ENCODE peak calls at places on chromosomes 4 and X, in ten cellular contexts. One of them, this sample, is unnamed.

GRCh38 chr4:47913858-47914218 is 545 bp downstream of the NFXL1 start:
- DNase-seq in A549: peak; percentile 7
- DNase-seq in cardiac muscle cell: peak; percentile 38
- DNase-seq in endodermal cell: peak; percentile 84
- DNase-seq in stomach: peak; percentile 42
- DNase-seq in vagina: no peak
- DNase-seq in pancreas: peak; percentile 55
- DNase-seq in right atrium auricular region: no peak
- DNase-seq in adrenal gland: peak; percentile 65
- DNase-seq in AG04450: no peak
- DNase-seq in this sample: peak; percentile 77

GRCh38 chrX:110671068-110671803 is 124.4 kb downstream of the CHRDL1 start:
- DNase-seq in stomach: no peak
- DNase-seq in adrenal gland: no peak
- DNase-seq in vagina: no peak
- DNase-seq in endodermal cell: no peak
- DNase-seq in A549: no peak
- DNase-seq in right atrium auricular region: no peak
- DNase-seq in cardiac muscle cell: no peak
- DNase-seq in pancreas: no peak
- DNase-seq in AG04450: no peak
- DNase-seq in this sample: no peak

GRCh38 chr4:42452823-42453222 is 55.5 kb downstream of the SHISA3 start:
- DNase-seq in cardiac muscle cell: no peak
- DNase-seq in endodermal cell: no peak
- DNase-seq in stomach: no peak
- DNase-seq in A549: no peak
- DNase-seq in right atrium auricular region: no peak
- DNase-seq in adrenal gland: no peak
- DNase-seq in AG04450: no peak
- DNase-seq in vagina: no peak
- DNase-seq in pancreas: no peak
- DNase-seq in this sample: no peak

GRCh38 chr4:153764611-153765368 is 5.0 kb upstream of the RNF175 start:
- DNase-seq in pancreas: no peak
- DNase-seq in vagina: no peak
- DNase-seq in cardiac muscle cell: no peak
- DNase-seq in right atrium auricular region: no peak
- DNase-seq in endodermal cell: no peak
- DNase-seq in adrenal gland: no peak
- DNase-seq in stomach: no peak
- DNase-seq in A549: no peak
- DNase-seq in AG04450: no peak
- DNase-seq in this sample: no peak

GRCh38 chr4:183147191-183147590 is 48.1 kb downstream of the WWC2 start:
- DNase-seq in cardiac muscle cell: no peak
- DNase-seq in endodermal cell: no peak
- DNase-seq in pancreas: no peak
- DNase-seq in A549: no peak
- DNase-seq in stomach: no peak
- DNase-seq in vagina: no peak
- DNase-seq in AG04450: no peak
- DNase-seq in right atrium auricular region: no peak
- DNase-seq in adrenal gland: no peak
- DNase-seq in this sample: no peak

GRCh38 chr4:41696131-41696530 is 52.4 kb downstream of the PHOX2B start:
- DNase-seq in A549: no peak
- DNase-seq in AG04450: no peak
- DNase-seq in endodermal cell: no peak
- DNase-seq in adrenal gland: no peak
- DNase-seq in vagina: no peak
- DNase-seq in stomach: no peak
- DNase-seq in pancreas: no peak
- DNase-seq in cardiac muscle cell: no peak
- DNase-seq in right atrium auricular region: no peak
- DNase-seq in this sample: no peak

GRCh38 chr4:95084584-95084983 is 326.8 kb downstream of the BMPR1B start:
- DNase-seq in A549: peak; percentile 79
- DNase-seq in adrenal gland: no peak
- DNase-seq in right atrium auricular region: no peak
- DNase-seq in cardiac muscle cell: no peak
- DNase-seq in vagina: no peak
- DNase-seq in stomach: no peak
- DNase-seq in endodermal cell: no peak
- DNase-seq in AG04450: no peak
- DNase-seq in pancreas: no peak
- DNase-seq in this sample: no peak

GRCh38 chr4:8038702-8039251 is 99.1 kb upstream of the AFAP1 start:
- DNase-seq in endodermal cell: no peak
- DNase-seq in AG04450: no peak
- DNase-seq in A549: no peak
- DNase-seq in pancreas: no peak
- DNase-seq in cardiac muscle cell: peak; percentile 23
- DNase-seq in vagina: no peak
- DNase-seq in right atrium auricular region: no peak
- DNase-seq in stomach: no peak
- DNase-seq in adrenal gland: no peak
- DNase-seq in this sample: no peak

GRCh38 chrX:46710927-46711623 is 47.8 kb downstream of the SLC9A7 start:
- DNase-seq in vagina: no peak
- DNase-seq in right atrium auricular region: no peak
- DNase-seq in pancreas: no peak
- DNase-seq in AG04450: no peak
- DNase-seq in adrenal gland: no peak
- DNase-seq in stomach: no peak
- DNase-seq in endodermal cell: no peak
- DNase-seq in A549: no peak
- DNase-seq in cardiac muscle cell: no peak
- DNase-seq in this sample: no peak

GRCh38 chrX:24955372-24955771 is 60.4 kb downstream of the ARX start:
- DNase-seq in vagina: no peak
- DNase-seq in right atrium auricular region: no peak
- DNase-seq in pancreas: no peak
- DNase-seq in AG04450: no peak
- DNase-seq in endodermal cell: no peak
- DNase-seq in stomach: no peak
- DNase-seq in adrenal gland: no peak
- DNase-seq in cardiac muscle cell: no peak
- DNase-seq in A549: no peak
- DNase-seq in this sample: no peak

GRCh38 chr4:162485486-162485885 is 321.7 kb upstream of the FSTL5 start:
- DNase-seq in cardiac muscle cell: no peak
- DNase-seq in adrenal gland: no peak
- DNase-seq in vagina: no peak
- DNase-seq in A549: no peak
- DNase-seq in AG04450: no peak
- DNase-seq in stomach: no peak
- DNase-seq in right atrium auricular region: no peak
- DNase-seq in pancreas: no peak
- DNase-seq in endodermal cell: no peak
- DNase-seq in this sample: no peak

GRCh38 chrX:134459683-134460004 is 321 bp upstream of the HPRT1 start:
- DNase-seq in right atrium auricular region: no peak
- DNase-seq in stomach: no peak
- DNase-seq in pancreas: no peak
- DNase-seq in A549: peak; percentile 63
- DNase-seq in endodermal cell: no peak
- DNase-seq in adrenal gland: no peak
- DNase-seq in vagina: no peak
- DNase-seq in AG04450: no peak
- DNase-seq in cardiac muscle cell: no peak
- DNase-seq in this sample: no peak

GRCh38 chrX:154010330-154011087 is 9.2 kb downstream of the IRAK1 start:
- DNase-seq in right atrium auricular region: no peak
- DNase-seq in endodermal cell: no peak
- DNase-seq in A549: peak; percentile 21
- DNase-seq in adrenal gland: peak; percentile 92
- DNase-seq in AG04450: no peak
- DNase-seq in stomach: no peak
- DNase-seq in cardiac muscle cell: no peak
- DNase-seq in vagina: no peak
- DNase-seq in pancreas: no peak
- DNase-seq in this sample: no peak

GRCh38 chr4:108492816-108493595 is 127.4 kb upstream of the RPL34 start:
- DNase-seq in A549: peak; percentile 2
- DNase-seq in stomach: no peak
- DNase-seq in cardiac muscle cell: peak; percentile 13
- DNase-seq in adrenal gland: no peak
- DNase-seq in AG04450: no peak
- DNase-seq in pancreas: no peak
- DNase-seq in endodermal cell: peak; percentile 90
- DNase-seq in right atrium auricular region: no peak
- DNase-seq in vagina: no peak
- DNase-seq in this sample: no peak

GRCh38 chr4:119172223-119172622 is 36.6 kb downstream of the MYOZ2 start:
- DNase-seq in cardiac muscle cell: no peak
- DNase-seq in A549: no peak
- DNase-seq in AG04450: no peak
- DNase-seq in stomach: no peak
- DNase-seq in pancreas: no peak
- DNase-seq in adrenal gland: no peak
- DNase-seq in vagina: no peak
- DNase-seq in endodermal cell: no peak
- DNase-seq in right atrium auricular region: no peak
- DNase-seq in this sample: no peak

GRCh38 chr4:38469410-38469809 is 194.6 kb upstream of the KLF3 start:
- DNase-seq in pancreas: no peak
- DNase-seq in vagina: no peak
- DNase-seq in cardiac muscle cell: no peak
- DNase-seq in endodermal cell: no peak
- DNase-seq in adrenal gland: no peak
- DNase-seq in A549: no peak
- DNase-seq in AG04450: no peak
- DNase-seq in right atrium auricular region: no peak
- DNase-seq in stomach: no peak
- DNase-seq in this sample: no peak

DNA sequence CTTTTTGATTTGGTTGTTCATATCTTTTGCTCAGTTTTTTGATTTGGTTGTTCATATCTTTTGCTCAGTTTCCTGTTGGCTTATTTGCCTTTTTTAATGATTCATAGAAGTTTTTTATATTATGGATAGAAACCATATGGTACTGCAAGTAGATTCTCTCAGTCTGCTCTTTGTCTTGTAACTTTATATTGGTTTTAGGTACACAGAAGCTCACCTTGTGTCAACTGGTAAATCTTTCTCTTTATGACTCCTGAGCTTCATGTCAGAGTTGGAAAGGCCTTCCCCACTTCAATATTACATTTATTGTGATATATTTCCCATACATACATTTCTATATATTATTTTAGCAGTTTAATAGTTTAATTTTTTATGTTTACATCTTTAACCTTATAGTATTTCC is 8.2 kb upstream of the VGLL1 start:
- DNase-seq in cardiac muscle cell: no peak
- DNase-seq in AG04450: no peak
- DNase-seq in A549: no peak
- DNase-seq in pancreas: no peak
- DNase-seq in stomach: no peak
- DNase-seq in vagina: no peak
- DNase-seq in endodermal cell: no peak
- DNase-seq in adrenal gland: no peak
- DNase-seq in right atrium auricular region: no peak
- DNase-seq in this sample: no peak
- H3K4me3 ChIP-seq in cardiac muscle cell: no peak overlapping the region
- H3K4me3 ChIP-seq in AG04450: no peak overlapping the region
- H3K4me3 ChIP-seq in A549: no peak overlapping the region
- H3K4me3 ChIP-seq in pancreas: no peak overlapping the region
- H3K4me3 ChIP-seq in stomach: no peak overlapping the region
- H3K4me3 ChIP-seq in vagina: no peak overlapping the region
- H3K4me3 ChIP-seq in endodermal cell: no peak overlapping the region
- H3K4me3 ChIP-seq in adrenal gland: no peak overlapping the region
- H3K4me3 ChIP-seq in right atrium auricular region: no peak overlapping the region
- H3K4me3 ChIP-seq in this sample: no peak overlapping the region

GRCh38 chrX:40093586-40093985 is 4.2 kb downstream of the BCOR start:
- DNase-seq in cardiac muscle cell: no peak
- DNase-seq in vagina: no peak
- DNase-seq in endodermal cell: no peak
- DNase-seq in right atrium auricular region: no peak
- DNase-seq in stomach: no peak
- DNase-seq in A549: no peak
- DNase-seq in pancreas: no peak
- DNase-seq in adrenal gland: no peak
- DNase-seq in AG04450: no peak
- DNase-seq in this sample: no peak
- H3K27ac ChIP-seq in cardiac muscle cell: no peak overlapping the region
- H3K27ac ChIP-seq in vagina: no peak overlapping the region
- H3K27ac ChIP-seq in endodermal cell: no peak overlapping the region
- H3K27ac ChIP-seq in right atrium auricular region: peak overlapping the region; percentile 90
- H3K27ac ChIP-seq in stomach: no peak overlapping the region
- H3K27ac ChIP-seq in A549: no peak overlapping the region
- H3K27ac ChIP-seq in pancreas: no peak overlapping the region
- H3K27ac ChIP-seq in adrenal gland: peak overlapping the region; percentile 85
- H3K27ac ChIP-seq in AG04450: no peak overlapping the region
- H3K27ac ChIP-seq in this sample: peak overlapping the region; percentile 87

DNA sequence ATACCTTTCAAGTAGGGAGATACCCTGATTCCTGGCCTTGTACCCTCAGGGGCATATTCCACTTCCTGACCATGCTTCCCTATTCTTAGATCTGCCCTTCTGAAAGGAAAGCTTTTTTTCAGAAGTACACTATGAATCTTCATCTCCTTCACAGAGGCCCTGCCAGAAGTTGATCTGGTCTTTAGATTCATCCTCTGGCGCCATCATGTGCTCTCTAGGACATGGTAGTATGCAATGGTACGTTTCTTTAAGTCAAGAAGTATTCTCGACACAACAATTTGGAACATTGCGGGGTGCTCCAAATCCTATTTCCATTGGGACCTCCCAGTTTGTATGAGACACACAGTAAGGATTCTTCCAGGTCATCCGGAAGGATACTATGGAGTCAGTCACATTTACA is 39.7 kb upstream of the DIPK2B start:
- DNase-seq in vagina: no peak
- DNase-seq in AG04450: no peak
- DNase-seq in right atrium auricular region: no peak
- DNase-seq in endodermal cell: no peak
- DNase-seq in pancreas: no peak
- DNase-seq in cardiac muscle cell: no peak
- DNase-seq in A549: no peak
- DNase-seq in adrenal gland: no peak
- DNase-seq in stomach: no peak
- DNase-seq in this sample: no peak
- TF ChIP-seq CTCF in vagina: no peak
- TF ChIP-seq CTCF in AG04450: no peak
- TF ChIP-seq CTCF in right atrium auricular region: no peak
- TF ChIP-seq CTCF in endodermal cell: no peak
- TF ChIP-seq CTCF in pancreas: no peak
- TF ChIP-seq CTCF in cardiac muscle cell: no peak
- TF ChIP-seq CTCF in A549: no peak
- TF ChIP-seq CTCF in adrenal gland: no peak
- TF ChIP-seq CTCF in stomach: no peak
- TF ChIP-seq CTCF in this sample: no peak

DNA sequence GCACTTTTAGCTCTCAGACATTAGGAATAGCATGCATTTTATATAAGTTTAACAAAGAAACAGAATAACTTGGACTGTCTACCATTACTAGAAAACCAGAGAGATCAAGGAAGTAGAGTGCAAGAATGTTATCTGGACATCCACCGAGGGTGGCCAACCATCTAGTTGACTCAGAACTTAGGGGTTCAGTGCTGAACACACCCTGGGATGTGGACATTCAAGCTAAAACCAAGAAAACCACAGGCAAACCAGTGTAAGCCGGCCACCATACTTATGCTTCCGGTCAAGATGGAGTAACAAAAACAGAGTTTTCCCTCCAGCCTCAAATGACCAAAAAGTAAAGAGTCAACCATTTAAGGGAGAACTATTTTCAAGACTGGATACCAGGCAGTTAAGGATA is 181.4 kb upstream of the MXRA5 start:
- DNase-seq in vagina: no peak
- DNase-seq in adrenal gland: no peak
- DNase-seq in cardiac muscle cell: no peak
- DNase-seq in endodermal cell: no peak
- DNase-seq in pancreas: no peak
- DNase-seq in AG04450: no peak
- DNase-seq in stomach: no peak
- DNase-seq in A549: no peak
- DNase-seq in right atrium auricular region: no peak
- DNase-seq in this sample: no peak
- H3K4me3 ChIP-seq in vagina: no peak overlapping the region
- H3K4me3 ChIP-seq in adrenal gland: no peak overlapping the region
- H3K4me3 ChIP-seq in cardiac muscle cell: no peak overlapping the region
- H3K4me3 ChIP-seq in endodermal cell: no peak overlapping the region
- H3K4me3 ChIP-seq in pancreas: no peak overlapping the region
- H3K4me3 ChIP-seq in AG04450: no peak overlapping the region
- H3K4me3 ChIP-seq in stomach: no peak overlapping the region
- H3K4me3 ChIP-seq in A549: no peak overlapping the region
- H3K4me3 ChIP-seq in right atrium auricular region: no peak overlapping the region
- H3K4me3 ChIP-seq in this sample: no peak overlapping the region